ENCODE peak calls at places on chromosomes 2 and 18, in four cellular contexts. I is pancreas, K is HS-5, T is kidney tubule cell. B is an unnamed sample.

GRCh38 chr2:158297120-158297519 is 159.4 kb downstream of the CCDC148 start:
- DNase-seq in I (no peak), K (no peak), T (no peak), B (no peak)

GRCh38 chr18:26920644-26921043 is 55.1 kb upstream of the AQP4 start:
- DNase-seq in T (no peak), K (no peak), I (no peak), B (no peak)

GRCh38 chr2:222298000-222298310 is 843 bp downstream of the PAX3 start:
- DNase-seq in T (no peak), K (no peak), I (no peak), B (no peak)

GRCh38 chr2:41963661-41964525 is 83.9 kb upstream of the PKDCC start:
- DNase-seq in T (no peak), K (no peak), I (peak), B (no peak)

GRCh38 chr2:205464681-205465080 is 217.6 kb upstream of the NRP2 start:
- DNase-seq in K (no peak), T (no peak), I (no peak), B (no peak)

GRCh38 chr2:95374916-95375471 is 27.5 kb upstream of the FAHD2A start:
- DNase-seq in T (no peak), I (no peak), K (no peak), B (no peak)

GRCh38 chr2:736939-737338 is 59.7 kb upstream of the TMEM18 start:
- DNase-seq in K (no peak), T (no peak), I (no peak), B (no peak)

GRCh38 chr2:158179660-158180059 is 78.0 kb downstream of the UPP2 start:
- DNase-seq in I (no peak), K (no peak), T (peak), B (no peak)

GRCh38 chr2:120678251-120678650 is 57.4 kb upstream of the GLI2 start:
- DNase-seq in K (no peak), T (no peak), I (no peak), B (no peak)

GRCh38 chr2:196515608-196516007 is 123.9 kb upstream of the CCDC150 start:
- DNase-seq in I (no peak), K (no peak), T (no peak), B (no peak)

GRCh38 chr2:21787931-21788330 is 664.2 kb downstream of the TDRD15 start:
- DNase-seq in K (peak), T (no peak), I (no peak), B (no peak)

GRCh38 chr2:239149501-239149900 is 251.3 kb downstream of the HDAC4 start:
- DNase-seq in T (no peak), K (no peak), I (no peak), B (no peak)

GRCh38 chr18:9066817-9067306 is 35.6 kb upstream of the NDUFV2 start:
- DNase-seq in K (no peak), I (no peak), T (peak), B (no peak)

GRCh38 chr2:196902828-196903227 is 23.7 kb downstream of the PGAP1 start:
- DNase-seq in T (peak), I (no peak), K (peak), B (no peak)

GRCh38 chr2:217922101-217923006 is 80.4 kb downstream of the TNS1 start:
- DNase-seq in T (peak), K (no peak), I (no peak), B (no peak)

GRCh38 chr2:12330916-12331315 is 385.8 kb upstream of the TRIB2 start:
- DNase-seq in I (no peak), T (peak), K (peak), B (no peak)

GRCh38 chr2:118846667-118847446 is 591 bp downstream of the EN1 start:
- DNase-seq in K (no peak), I (no peak), T (no peak), B (no peak)

GRCh38 chr2:86453838-86454237 is 12.7 kb downstream of the KDM3A start:
- DNase-seq in I (peak), K (no peak), T (no peak), B (peak)

GRCh38 chr18:54957987-54958386 is 1.3 kb downstream of the CCDC68 start:
- DNase-seq in T (no peak), K (no peak), I (no peak), B (no peak)

GRCh38 chr2:144999040-144999875 is 479.3 kb upstream of the ZEB2 start:
- DNase-seq in T (no peak), K (no peak), I (no peak), B (no peak)

GRCh38 chr18:2656237-2657042 is 914 bp downstream of the SMCHD1 start:
- DNase-seq in T (peak), I (peak), K (no peak), B (no peak)

GRCh38 chr2:98519851-98520250 is 75.2 kb downstream of the INPP4A start:
- DNase-seq in K (no peak), T (no peak), I (no peak), B (no peak)

GRCh38 chr2:48940606-48941005 is 185.1 kb upstream of the LHCGR start:
- DNase-seq in I (no peak), T (no peak), K (no peak), B (no peak)

GRCh38 chr2:222423632-222424280 is 587 bp upstream of the SGPP2 start:
- DNase-seq in T (peak), K (no peak), I (no peak), B (no peak)

GRCh38 chr2:171957061-171957460 is 34.8 kb downstream of the HAT1 start:
- DNase-seq in T (peak), K (no peak), I (no peak), B (no peak)

GRCh38 chr2:121196132-121196848 is 88.7 kb downstream of the TFCP2L1 start:
- DNase-seq in I (no peak), T (no peak), K (no peak), B (no peak)

GRCh38 chr18:13680612-13681011 is 45.7 kb downstream of the FAM210A start:
- DNase-seq in T (peak), K (no peak), I (no peak), B (no peak)

GRCh38 chr18:31553800-31554199 is 37.9 kb upstream of the TTR start:
- DNase-seq in K (no peak), I (no peak), T (no peak), B (no peak)

B was measured in BJ.